ENCODE peak calls at places on chromosomes 3 and 15, in four cellular contexts. B is astrocyte, D is PC-3, S is NT2/D1. H is an unnamed sample.
A peak's percentile ranks its signal among the peaks of the same experiment; 100 is the strongest.

GRCh38 chr3:192957441-192957951 is 39.8 kb upstream of the MB21D2 start:
- DNase-seq in D (peak; percentile 74), B (peak; percentile 91), S (no peak), H (peak; percentile 66)

GRCh38 chr3:167684389-167684993 is 30.7 kb upstream of the WDR49 start:
- DNase-seq in B (peak; percentile 23), S (peak; percentile 47), D (peak; percentile 89), H (peak; percentile 6)

GRCh38 chr3:17894434-17895060 is 152.1 kb upstream of the TBC1D5 start:
- DNase-seq in B (peak; percentile 39), D (peak; percentile 73), S (peak; percentile 62), H (peak; percentile 2)

GRCh38 chr3:51931756-51932155 is 9.9 kb downstream of the RRP9 start:
- DNase-seq in D (no peak), B (no peak), S (no peak), H (no peak)

GRCh38 chr3:42652251-42652610 is 1.3 kb upstream of the ZBTB47 start:
- DNase-seq in D (no peak), S (no peak), B (no peak), H (no peak)

GRCh38 chr3:98980915-98981596 is 79.6 kb upstream of the DCBLD2 start:
- DNase-seq in S (no peak), B (peak; percentile 98), D (peak; percentile 77), H (no peak)

GRCh38 chr3:101940521-101940992 is 91.2 kb downstream of the NFKBIZ start:
- DNase-seq in B (peak; percentile 98), D (peak; percentile 96), S (peak; percentile 8), H (peak; percentile 94)

GRCh38 chr15:83581381-83581780 is 72.5 kb upstream of the ADAMTSL3 start:
- DNase-seq in S (no peak), B (peak; percentile 12), D (peak; percentile 10), H (peak; percentile 80)

GRCh38 chr15:68732451-68732850 is 88.2 kb downstream of the ANP32A start:
- DNase-seq in S (no peak), B (no peak), D (no peak), H (no peak)

GRCh38 chr3:43759297-43759782 is 68.6 kb downstream of the ABHD5 start:
- DNase-seq in D (peak; percentile 83), S (no peak), B (peak; percentile 72), H (peak; percentile 28)

GRCh38 chr3:100992086-100993033 is 861 bp downstream of the ABI3BP start:
- DNase-seq in B (no peak), S (no peak), D (peak; percentile 67), H (no peak)

GRCh38 chr15:97703400-97703799 is 257.1 kb upstream of the ARRDC4 start:
- DNase-seq in S (no peak), B (no peak), D (no peak), H (no peak)

GRCh38 chr3:184352897-184353545 is 8.4 kb downstream of the CLCN2 start:
- DNase-seq in S (no peak), B (no peak), D (no peak), H (no peak)

GRCh38 chr3:138941259-138941885 is 5.6 kb downstream of the FOXL2 start:
- DNase-seq in S (no peak), D (peak; percentile 53), B (no peak), H (peak; percentile 75)

GRCh38 chr15:62165793-62166380 is 802 bp upstream of the C2CD4B start:
- DNase-seq in D (no peak), B (no peak), S (no peak), H (no peak)

GRCh38 chr15:62163847-62164499 is 1.1 kb downstream of the C2CD4B start:
- DNase-seq in D (no peak), B (no peak), S (no peak), H (peak; percentile 34)

GRCh38 chr15:62165029-62165792 is at the start of gene C2CD4B:
- DNase-seq in B (no peak), D (no peak), S (no peak), H (peak; percentile 6)

GRCh38 chr15:62164500-62165028 is 521 bp downstream of the C2CD4B start:
- DNase-seq in B (no peak), D (no peak), S (no peak), H (peak; percentile 48)

GRCh38 chr15:62163397-62163796 is 1.7 kb downstream of the C2CD4B start:
- DNase-seq in B (no peak), S (no peak), D (no peak), H (no peak)
- H3K27me3 ChIP-seq in B (peaks cover 36% of the 10 kb centered on the region), S (peaks cover 55% of the 10 kb centered on the region), D (peaks cover 20% of the 10 kb centered on the region), H (peaks cover 11% of the 10 kb centered on the region)

GRCh38 chr3:8501388-8502131 is at the start of gene LMCD1:
- DNase-seq in D (peak; percentile 97), B (peak; percentile 95), S (peak; percentile 92), H (peak; percentile 93)

GRCh38 chr3:8497582-8497981 is 4.0 kb upstream of the LMCD1 start:
- DNase-seq in S (peak; percentile 9), B (peak; percentile 64), D (peak; percentile 63), H (peak; percentile 8)

GRCh38 chr3:8499181-8499611 is 2.4 kb upstream of the LMCD1 start:
- DNase-seq in S (peak; percentile 87), B (peak; percentile 84), D (peak; percentile 68), H (no peak)

GRCh38 chr3:8500966-8501365 is 657 bp upstream of the LMCD1 start:
- DNase-seq in S (no peak), B (no peak), D (no peak), H (no peak)

GRCh38 chr3:8500208-8500961 is 1.2 kb upstream of the LMCD1 start:
- DNase-seq in B (peak; percentile 86), D (peak; percentile 94), S (no peak), H (no peak)
- H3K4me3 ChIP-seq in B (peak overlapping the region; percentile 14), D (peak overlapping the region; percentile 50), S (no peak overlapping the region), H (no peak overlapping the region)

GRCh38 chr3:12588674-12589054 is 31.8 kb downstream of the MKRN2 start:
- DNase-seq in D (no peak), B (no peak), S (no peak), H (no peak)

GRCh38 chr3:12585181-12585580 is 28.3 kb downstream of the MKRN2 start:
- DNase-seq in S (no peak), D (no peak), B (no peak), H (no peak)

GRCh38 chr3:12585970-12586369 is 29.1 kb downstream of the MKRN2 start:
- DNase-seq in B (no peak), S (no peak), D (no peak), H (no peak)

GRCh38 chr3:12588039-12588673 is 31.3 kb downstream of the MKRN2 start:
- DNase-seq in D (peak; percentile 68), B (peak; percentile 31), S (no peak), H (no peak)

DNA sequence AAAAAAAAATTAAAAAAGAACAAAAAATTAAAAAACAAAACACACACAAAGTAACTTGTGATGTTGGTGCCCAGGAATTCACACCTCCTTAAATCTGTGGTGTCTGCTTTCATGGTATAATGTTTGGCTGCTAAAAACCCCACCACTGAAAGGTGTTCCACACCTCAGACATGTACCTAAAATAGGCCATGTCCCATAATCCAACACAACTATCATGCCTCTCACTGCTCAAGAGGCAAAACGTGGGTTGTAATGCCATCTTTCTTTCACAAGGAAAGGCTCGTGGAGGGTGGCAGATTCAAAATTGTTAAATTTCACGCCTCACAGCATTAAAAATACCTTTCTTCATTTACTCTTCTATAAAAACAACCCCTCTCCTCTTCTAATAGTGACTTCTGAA is 29.5 kb downstream of the MKRN2 start:
- DNase-seq in S (no peak), D (no peak), B (no peak), H (no peak)
- H3K36me3 ChIP-seq in S (peaks cover 97% of the 10 kb centered on the region), D (peaks cover 81% of the 10 kb centered on the region), B (peaks cover 79% of the 10 kb centered on the region), H (peaks cover 37% of the 10 kb centered on the region)

DNA sequence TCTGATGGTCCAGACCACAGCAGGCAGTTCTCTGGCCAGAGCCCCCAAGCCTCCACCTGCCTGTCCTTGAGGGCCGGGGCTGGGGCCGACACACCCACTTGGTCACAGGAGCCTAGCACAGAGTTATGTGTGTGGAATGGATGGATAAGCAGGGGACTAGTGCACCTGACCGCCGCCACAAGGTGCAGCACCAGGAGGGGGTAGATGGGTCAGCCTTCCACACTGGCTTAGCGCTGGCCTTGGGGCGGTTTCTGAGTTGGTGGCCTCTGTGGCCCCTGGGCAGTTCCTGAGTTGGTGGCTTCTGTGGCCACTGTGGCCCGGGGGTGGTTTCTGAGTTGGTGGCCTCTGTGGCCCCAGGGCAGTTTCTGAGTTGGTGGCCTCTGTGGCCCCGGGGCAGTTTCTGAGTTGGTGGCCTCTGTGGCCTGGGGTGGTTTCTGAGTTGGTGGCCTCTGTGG is 75.8 kb downstream of the FBLN2 start:
- DNase-seq in B (no peak), S (no peak), D (no peak), H (no peak)
- H3K27me3 ChIP-seq in B (no peaks in the 10 kb centered on the region), S (no peaks in the 10 kb centered on the region), D (no peaks in the 10 kb centered on the region), H (no peaks in the 10 kb centered on the region)

GRCh38 chr3:122257951-122258350 is 67.1 kb upstream of the CSTA start:
- DNase-seq in S (no peak), D (no peak), B (no peak), H (no peak)
- H3K4me3 ChIP-seq in S (no peak overlapping the region), D (no peak overlapping the region), B (no peak overlapping the region), H (no peak overlapping the region)

DNA sequence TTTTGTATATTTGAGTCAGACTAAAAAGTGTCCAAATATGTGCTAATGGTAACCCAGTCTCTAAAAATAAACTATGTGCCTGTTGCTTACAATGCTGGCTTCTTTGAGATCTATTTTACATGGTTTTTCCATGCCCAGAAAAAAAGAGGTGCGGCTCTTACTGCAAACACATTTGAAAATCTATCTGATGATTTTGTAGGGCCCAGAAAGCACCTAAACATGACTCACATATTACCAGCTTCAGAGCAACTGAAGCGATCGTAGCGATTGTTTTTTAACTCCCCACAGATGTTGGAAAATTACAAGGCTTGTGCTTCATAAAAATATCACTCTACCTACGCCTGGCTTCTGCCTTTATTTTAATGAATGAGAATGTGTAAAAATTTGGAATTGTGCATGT is 53.5 kb downstream of the SUCNR1 start:
- DNase-seq in B (peak; percentile 85), D (peak; percentile 84), S (no peak), H (peak; percentile 39)
- H3K36me3 ChIP-seq in B (no peaks in the 10 kb centered on the region), D (no peaks in the 10 kb centered on the region), S (no peaks in the 10 kb centered on the region), H (no peaks in the 10 kb centered on the region)

GRCh38 chr15:89381330-89381729 is 46.7 kb upstream of the POLG start:
- DNase-seq in S (no peak), D (no peak), B (no peak), H (no peak)
- H3K27me3 ChIP-seq in S (peaks cover 47% of the 10 kb centered on the region), D (no peaks in the 10 kb centered on the region), B (peaks cover 86% of the 10 kb centered on the region), H (peaks cover 13% of the 10 kb centered on the region)

GRCh38 chr15:89330119-89330518 is 4.5 kb downstream of the POLG start:
- DNase-seq in S (no peak), B (no peak), D (no peak), H (no peak)
- H3K4me3 ChIP-seq in S (no peak overlapping the region), B (no peak overlapping the region), D (no peak overlapping the region), H (no peak overlapping the region)

DNA sequence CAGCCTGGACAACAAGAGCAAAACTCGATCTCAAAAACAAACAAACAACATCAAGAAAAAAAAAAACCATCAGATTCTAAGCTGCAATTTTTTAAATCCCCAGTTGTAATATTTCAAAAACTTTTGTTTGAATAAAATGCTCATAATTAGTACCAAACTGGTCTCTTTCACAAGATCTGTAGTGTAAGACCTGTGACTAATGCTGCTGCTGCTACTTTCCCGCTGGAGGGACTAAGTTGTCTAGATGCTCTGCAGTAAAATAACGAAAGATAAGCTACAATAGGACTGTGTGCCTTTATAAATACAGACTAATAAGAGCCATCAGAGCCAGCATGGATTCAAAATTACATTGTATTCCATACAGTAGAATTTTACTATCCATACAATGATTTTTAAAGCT is 45.4 kb downstream of the TM4SF4 start:
- DNase-seq in S (no peak), B (no peak), D (no peak), H (no peak)
- H3K36me3 ChIP-seq in S (peaks cover 45% of the 10 kb centered on the region), B (peaks cover 53% of the 10 kb centered on the region), D (peaks cover 67% of the 10 kb centered on the region), H (peaks cover 84% of the 10 kb centered on the region)